ENCODE peak calls at places on chromosomes 4 and X, in four cellular contexts. Y is K562, E is HepG2, P is H1. N is an unnamed sample.

GRCh38 chrX:38006283-38006682 is at the start of gene SYTL5:
- DNase-seq in Y (peak; percentile 2), E (no peak), P (no peak), N (no peak)

GRCh38 chrX:19513383-19513782 is 1.9 kb downstream of the MAP3K15 start:
- DNase-seq in Y (no peak), E (peak; percentile 53), P (no peak), N (peak; percentile 8)

GRCh38 chrX:74422576-74423288 is 1.4 kb downstream of the SLC16A2 start:
- DNase-seq in Y (no peak), E (peak; percentile 4), P (no peak), N (no peak)

GRCh38 chr4:4182835-4183568 is 43.7 kb downstream of the OTOP1 start:
- DNase-seq in Y (peak; percentile 48), E (peak; percentile 57), P (peak; percentile 39), N (peak; percentile 8)

GRCh38 chr4:180617203-180617602 is 1626.0 kb upstream of the TENM3 start:
- DNase-seq in Y (no peak), E (peak; percentile 61), P (no peak), N (no peak)

GRCh38 chr4:17786567-17786966 is 5.1 kb upstream of the FAM184B start:
- DNase-seq in Y (peak; percentile 19), E (no peak), P (no peak), N (no peak)

GRCh38 chr4:189206953-189207352 is 733.7 kb upstream of the FRG1 start:
- DNase-seq in Y (no peak), E (no peak), P (no peak), N (no peak)

GRCh38 chr4:140673729-140674128 is 82.5 kb downstream of the TBC1D9 start:
- DNase-seq in Y (no peak), E (no peak), P (no peak), N (no peak)

GRCh38 chr4:145231906-145232700 is 51.7 kb upstream of the OTUD4 start:
- DNase-seq in Y (no peak), E (no peak), P (no peak), N (no peak)

GRCh38 chr4:149765630-149766029 is 50.0 kb downstream of the IQCM start:
- DNase-seq in Y (no peak), E (no peak), P (no peak), N (no peak)

GRCh38 chrX:10134921-10135320 is 21.9 kb upstream of the CLCN4 start:
- DNase-seq in Y (no peak), E (no peak), P (no peak), N (no peak)

GRCh38 chr4:47741200-47741599 is 96.7 kb downstream of the CORIN start:
- DNase-seq in Y (no peak), E (no peak), P (no peak), N (no peak)

GRCh38 chr4:113760094-113760851 is 1.3 kb downstream of the CAMK2D start:
- DNase-seq in Y (no peak), E (no peak), P (no peak), N (peak; percentile 36)

GRCh38 chr4:87060957-87061356 is 126.1 kb downstream of the AFF1 start:
- DNase-seq in Y (no peak), E (no peak), P (no peak), N (no peak)

GRCh38 chr4:116223059-116223732 is 862.2 kb downstream of the TRAM1L1 start:
- DNase-seq in Y (no peak), E (no peak), P (no peak), N (no peak)

DNA sequence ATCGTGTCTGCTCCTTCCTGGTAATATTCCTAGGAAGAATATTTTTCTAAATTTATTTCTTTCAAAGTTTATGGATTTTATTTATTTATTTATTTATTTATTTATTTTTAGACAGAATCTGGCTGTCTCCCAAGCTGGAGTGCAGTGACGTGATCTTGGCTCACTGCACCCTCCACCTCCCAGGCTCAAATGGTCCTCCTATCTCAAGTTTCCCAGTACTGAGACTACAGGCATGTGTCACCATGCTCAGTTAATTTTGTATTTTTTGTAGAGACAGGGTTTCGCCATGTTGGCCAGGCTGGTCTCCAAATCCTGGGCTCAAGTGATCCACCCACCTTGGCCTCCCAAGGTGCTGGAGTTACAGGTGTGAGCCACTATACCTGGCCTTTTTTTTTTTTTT is 49.0 kb downstream of the PDLIM5 start:
- DNase-seq in Y (no peak), E (no peak), P (no peak), N (no peak)
- TF ChIP-seq RNF2 in Y (no peak), E (no peak), P (no peak), N (no peak)

GRCh38 chrX:13721819-13722527 is 12.4 kb downstream of the TRAPPC2 start:
- DNase-seq in Y (no peak), E (no peak), P (no peak), N (no peak)
- TF ChIP-seq RNF2 in Y (no peak), E (no peak), P (no peak), N (no peak)

DNA sequence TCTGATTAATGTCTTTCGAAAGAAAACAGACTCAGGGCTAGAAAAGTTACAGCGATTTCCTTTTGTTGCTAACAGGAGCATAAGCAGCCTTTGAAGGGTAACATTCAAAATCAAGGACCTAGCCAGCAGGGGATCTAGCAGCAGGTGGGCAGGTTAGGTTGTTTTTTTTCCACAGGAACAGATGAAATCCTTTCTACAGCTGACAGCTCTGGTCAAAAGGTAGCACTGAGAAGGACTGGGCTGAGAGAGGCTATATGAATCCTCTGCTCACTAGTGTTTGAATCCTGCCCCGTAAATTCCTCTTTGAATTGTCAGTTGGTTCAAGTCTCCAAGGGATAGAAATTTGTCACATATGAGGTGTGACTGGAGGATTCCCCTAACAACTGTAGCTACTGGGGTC is 188.2 kb downstream of the SH2D1A start:
- DNase-seq in Y (no peak), E (no peak), P (no peak), N (no peak)
- TF ChIP-seq RNF2 in Y (no peak), E (no peak), P (no peak), N (no peak)

GRCh38 chr4:38097818-38098217 is 137.6 kb downstream of the PTTG2 start:
- DNase-seq in Y (no peak), E (no peak), P (no peak), N (no peak)

GRCh38 chr4:38100474-38101255 is 140.5 kb downstream of the PTTG2 start:
- DNase-seq in Y (no peak), E (no peak), P (no peak), N (no peak)

GRCh38 chr4:38099908-38100407 is 139.8 kb downstream of the PTTG2 start:
- DNase-seq in Y (no peak), E (no peak), P (no peak), N (no peak)

GRCh38 chr4:38101563-38101962 is 141.4 kb downstream of the PTTG2 start:
- DNase-seq in Y (no peak), E (no peak), P (no peak), N (no peak)

GRCh38 chr4:38099020-38099600 is 138.9 kb downstream of the PTTG2 start:
- DNase-seq in Y (no peak), E (no peak), P (no peak), N (no peak)
- TF ChIP-seq RNF2 in Y (no peak), E (no peak), P (no peak), N (no peak)

N was measured in A549.